ENCODE peak calls at places on chromosomes 1 and 21, in four cellular contexts. C is non-pigmented ciliary epithelial cell, Z is cardiac fibroblast, P is WTC11. T is an unnamed sample.
A peak's percentile ranks its signal among the peaks of the same experiment; 100 is the strongest.

GRCh38 chr1:238961790-238962189 is 424.6 kb upstream of the CHRM3 start:
- DNase-seq in C (no peak), Z (no peak), P (no peak), T (no peak)

GRCh38 chr1:190029441-190029840 is 448.2 kb downstream of the BRINP3 start:
- DNase-seq in C (no peak), Z (no peak), P (no peak), T (no peak)

GRCh38 chr1:31591425-31592093 is 15.2 kb downstream of the TINAGL1 start:
- DNase-seq in C (no peak), Z (no peak), P (no peak), T (no peak)

GRCh38 chr1:54716299-54717047 is 812 bp downstream of the TTC4 start:
- DNase-seq in C (peak; percentile 38), Z (peak; percentile 33), P (no peak), T (no peak)

GRCh38 chr1:55169126-55169525 is 46.0 kb downstream of the USP24 start:
- DNase-seq in C (no peak), Z (no peak), P (no peak), T (no peak)

GRCh38 chr1:99808391-99809115 is 41.6 kb upstream of the AGL start:
- DNase-seq in C (peak; percentile 90), Z (peak; percentile 96), P (no peak), T (peak; percentile 60)

GRCh38 chr1:61053712-61054608 is 28.4 kb upstream of the NFIA start:
- DNase-seq in C (no peak), Z (peak; percentile 25), P (peak; percentile 55), T (no peak)

GRCh38 chr1:168442931-168443330 is 100.9 kb downstream of the XCL2 start:
- DNase-seq in C (no peak), Z (no peak), P (no peak), T (no peak)

GRCh38 chr1:11767932-11768704 is 6.1 kb downstream of the C1orf167 start:
- DNase-seq in C (no peak), Z (no peak), P (no peak), T (no peak)

GRCh38 chr1:58898739-58899580 is 115.1 kb upstream of the JUN start:
- DNase-seq in C (no peak), Z (peak; percentile 80), P (no peak), T (no peak)

GRCh38 chr1:1240822-1241587 is 5.5 kb downstream of the C1QTNF12 start:
- DNase-seq in C (no peak), Z (no peak), P (no peak), T (no peak)

GRCh38 chr1:49971088-49971487 is 52.7 kb downstream of the AGBL4 start:
- DNase-seq in C (no peak), Z (no peak), P (no peak), T (no peak)

GRCh38 chr1:202016022-202016624 is 5.7 kb downstream of the ELF3 start:
- DNase-seq in C (no peak), Z (no peak), P (no peak), T (no peak)

GRCh38 chr1:241591317-241591716 is 48.9 kb downstream of the CHML start:
- DNase-seq in C (no peak), Z (no peak), P (no peak), T (no peak)

GRCh38 chr1:27727126-27727525 is 1.4 kb downstream of the FAM76A start:
- DNase-seq in C (peak; percentile 15), Z (peak; percentile 34), P (no peak), T (no peak)

GRCh38 chr1:197307551-197307950 is 39.5 kb downstream of the CRB1 start:
- DNase-seq in C (no peak), Z (no peak), P (no peak), T (no peak)

GRCh38 chr1:42750041-42750440 is 10.0 kb upstream of the CLDN19 start:
- DNase-seq in C (no peak), Z (no peak), P (no peak), T (no peak)

GRCh38 chr1:220380885-220381284 is 108.6 kb upstream of the RAB3GAP2 start:
- DNase-seq in C (no peak), Z (no peak), P (no peak), T (no peak)

GRCh38 chr1:32518976-32519375 is 20.3 kb upstream of the ZBTB8A start:
- DNase-seq in C (no peak), Z (no peak), P (no peak), T (no peak)

GRCh38 chr1:145701306-145701862 is 5.8 kb downstream of the PDZK1 start:
- DNase-seq in C (no peak), Z (no peak), P (no peak), T (no peak)

GRCh38 chr1:248800459-248800858 is 25.3 kb downstream of the SH3BP5L start:
- DNase-seq in C (no peak), Z (no peak), P (no peak), T (no peak)

GRCh38 chr1:47623174-47623940 is 185.5 kb downstream of the FOXD2 start:
- DNase-seq in C (no peak), Z (no peak), P (no peak), T (no peak)

GRCh38 chr21:26447932-26448331 is 125.2 kb downstream of the CYYR1 start:
- DNase-seq in C (no peak), Z (no peak), P (no peak), T (no peak)

GRCh38 chr1:59697138-59697811 is 117.5 kb upstream of the HOOK1 start:
- DNase-seq in C (no peak), Z (peak; percentile 61), P (no peak), T (no peak)

GRCh38 chr1:176450526-176450925 is 12.4 kb upstream of the PAPPA2 start:
- DNase-seq in C (no peak), Z (no peak), P (no peak), T (no peak)

GRCh38 chr1:82838066-82838465 is 1037.3 kb downstream of the ADGRL2 start:
- DNase-seq in C (peak; percentile 19), Z (peak; percentile 13), P (no peak), T (no peak)

GRCh38 chr1:173139706-173140105 is 67.4 kb downstream of the TNFSF4 start:
- DNase-seq in C (no peak), Z (no peak), P (no peak), T (no peak)

GRCh38 chr1:161743231-161743630 is 6.4 kb upstream of the DUSP12 start:
- DNase-seq in C (no peak), Z (peak; percentile 62), P (no peak), T (no peak)